ENCODE peak calls at places on chromosomes 16 and 17, in nine cellular contexts. L is H9, K is caudate nucleus, E is cardiac muscle cell, Q is astrocyte, X is dorsolateral prefrontal cortex, I is ovary, Y is tibial artery, S is sigmoid colon. G is an unnamed sample.

GRCh38 chr17:67187927-67188326 is 57.1 kb downstream of the HELZ start:
- DNase-seq in K (no peak), Q (no peak), Y (no peak), L (no peak), X (no peak), E (no peak), I (no peak), S (no peak), G (no peak)

GRCh38 chr16:81515281-81515680 is 70.7 kb downstream of the CMIP start:
- DNase-seq in Y (no peak), K (no peak), I (no peak), X (no peak), Q (no peak), S (no peak), L (no peak), E (no peak), G (no peak)

GRCh38 chr16:17070882-17071592 is 399.7 kb downstream of the XYLT1 start:
- DNase-seq in S (no peak), L (peak; percentile 45), I (peak; percentile 16), Q (peak; percentile 20), X (peak; percentile 53), E (no peak), K (peak; percentile 56), Y (peak; percentile 35), G (no peak)

GRCh38 chr16:31083556-31083955 is 5.2 kb downstream of the PRSS53 start:
- DNase-seq in S (no peak), I (no peak), Y (no peak), L (peak; percentile 31), Q (no peak), X (no peak), K (no peak), E (no peak), G (no peak)

GRCh38 chr16:54342966-54343365 is 56.4 kb upstream of the IRX3 start:
- DNase-seq in Q (no peak), K (no peak), X (no peak), L (no peak), S (peak; percentile 22), Y (no peak), E (no peak), I (no peak), G (no peak)

GRCh38 chr16:89921699-89922476 is 1.3 kb upstream of the TUBB3 start:
- DNase-seq in S (peak; percentile 93), L (peak; percentile 86), I (peak; percentile 65), K (no peak), X (peak; percentile 75), E (peak; percentile 96), Y (peak; percentile 78), Q (peak; percentile 91), G (no peak)

GRCh38 chr16:56191807-56192643 is 736 bp downstream of the GNAO1 start:
- DNase-seq in L (no peak), I (peak; percentile 24), E (no peak), K (no peak), X (no peak), S (no peak), Y (no peak), Q (no peak), G (peak; percentile 73)

GRCh38 chr17:1002412-1002753 is 5.5 kb downstream of the TIMM22 start:
- DNase-seq in L (no peak), E (no peak), X (no peak), S (no peak), I (peak; percentile 11), Y (no peak), K (no peak), Q (peak; percentile 27), G (no peak)

GRCh38 chr17:21689604-21690003 is 2.7 kb upstream of the KCNJ18 start:
- DNase-seq in Y (peak; percentile 74), S (peak; percentile 89), L (no peak), K (no peak), X (peak; percentile 67), Q (peak; percentile 75), I (peak; percentile 65), E (peak; percentile 78), G (no peak)

GRCh38 chr17:17710728-17711541 is 29.7 kb downstream of the RAI1 start:
- DNase-seq in L (peak; percentile 92), I (peak; percentile 49), Y (no peak), X (peak; percentile 84), K (peak; percentile 26), Q (peak; percentile 89), S (peak; percentile 83), E (peak; percentile 88), G (no peak)

GRCh38 chr16:74298104-74298503 is 1.5 kb downstream of the PSMD7 start:
- DNase-seq in L (no peak), K (no peak), S (no peak), X (no peak), I (no peak), Y (no peak), Q (no peak), E (no peak), G (no peak)

GRCh38 chr17:50288306-50288705 is 14.0 kb downstream of the TMEM92 start:
- DNase-seq in L (no peak), I (no peak), K (no peak), Y (no peak), Q (no peak), E (no peak), X (no peak), S (no peak), G (no peak)
- H3K27ac ChIP-seq in L (no peak overlapping the region), I (no peak overlapping the region), K (no peak overlapping the region), Y (peak overlapping the region; percentile 87), Q (no peak overlapping the region), E (no peak overlapping the region), X (no peak overlapping the region), S (peak overlapping the region; percentile 89), G (no peak overlapping the region)

GRCh38 chr16:14499110-14499509 is 130.9 kb downstream of the PARN start:
- DNase-seq in Q (no peak), K (no peak), X (no peak), Y (no peak), L (no peak), I (no peak), S (no peak), E (no peak), G (no peak)

GRCh38 chr16:14502932-14503741 is 126.9 kb downstream of the PARN start:
- DNase-seq in S (no peak), X (no peak), K (no peak), Y (no peak), I (no peak), Q (peak; percentile 88), L (no peak), E (peak; percentile 57), G (no peak)

GRCh38 chr16:14500791-14501190 is 129.3 kb downstream of the PARN start:
- DNase-seq in L (no peak), X (no peak), S (no peak), Y (no peak), E (no peak), I (no peak), K (no peak), Q (no peak), G (no peak)

GRCh38 chr16:14501331-14502255 is 128.5 kb downstream of the PARN start:
- DNase-seq in K (peak; percentile 60), I (peak; percentile 92), L (peak; percentile 80), Y (peak; percentile 90), Q (peak; percentile 97), E (peak; percentile 98), X (peak; percentile 90), S (peak; percentile 97), G (peak; percentile 60)

DNA sequence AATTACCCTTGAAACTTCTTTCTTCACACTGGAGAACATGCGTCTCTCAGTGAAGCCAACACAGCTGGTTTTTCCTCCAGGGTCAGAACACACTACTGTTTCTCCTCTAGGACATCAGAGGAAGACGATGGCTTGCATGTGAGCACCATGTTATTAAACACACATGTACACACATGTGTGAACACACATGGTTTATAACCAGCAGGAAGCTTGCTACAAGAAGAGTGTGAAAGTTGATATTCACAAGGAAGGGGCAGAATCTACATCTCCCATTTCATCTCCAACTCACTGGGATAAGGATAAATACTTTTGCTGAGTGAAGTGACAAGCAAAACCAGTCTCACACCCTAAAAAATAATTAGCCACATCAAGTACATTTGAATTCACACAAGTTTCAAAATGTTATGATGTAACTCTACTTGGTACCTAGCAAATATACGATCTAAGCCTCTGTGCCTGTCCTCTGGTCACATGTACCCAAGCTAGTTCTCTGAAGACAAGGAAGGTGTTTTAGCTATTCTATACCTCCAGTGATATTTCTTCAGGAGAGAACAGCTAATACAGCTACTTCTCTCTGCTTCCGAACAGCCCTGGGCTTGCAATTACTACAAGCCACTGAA is 127.7 kb downstream of the PARN start:
- DNase-seq in S (no peak), I (no peak), Y (no peak), Q (no peak), X (no peak), E (no peak), L (no peak), K (no peak), G (no peak)
- H3K27ac ChIP-seq in S (peak overlapping the region; percentile 79), I (no peak overlapping the region), Y (peak overlapping the region; percentile 77), Q (peak overlapping the region; percentile 75), X (peak overlapping the region; percentile 64), E (peak overlapping the region; percentile 10), L (no peak overlapping the region), K (no peak overlapping the region), G (peak overlapping the region; percentile 72)

GRCh38 chr16:50615891-50616290 is 65.2 kb downstream of the SNX20 start:
- DNase-seq in Q (peak; percentile 27), K (no peak), L (no peak), E (peak; percentile 92), S (no peak), Y (no peak), X (no peak), I (no peak), G (no peak)

GRCh38 chr16:50613281-50613991 is 65.2 kb downstream of the NKD1 start:
- DNase-seq in Q (no peak), I (peak; percentile 80), X (no peak), S (peak; percentile 75), L (no peak), K (no peak), Y (no peak), E (peak; percentile 93), G (no peak)

GRCh38 chr16:50616386-50616785 is 64.7 kb downstream of the SNX20 start:
- DNase-seq in X (no peak), I (no peak), S (peak; percentile 75), Q (no peak), L (no peak), E (peak; percentile 65), Y (no peak), K (no peak), G (no peak)

GRCh38 chr16:50616883-50617629 is 64.1 kb downstream of the SNX20 start:
- DNase-seq in I (no peak), K (no peak), E (no peak), Q (no peak), Y (no peak), L (no peak), X (no peak), S (peak; percentile 88), G (no peak)

GRCh38 chr16:50614956-50615727 is 66.0 kb downstream of the SNX20 start:
- DNase-seq in Y (no peak), L (no peak), X (no peak), Q (no peak), K (no peak), S (no peak), I (no peak), E (no peak), G (no peak)
- H3K27ac ChIP-seq in Y (peak overlapping the region; percentile 75), L (no peak overlapping the region), X (no peak overlapping the region), Q (no peak overlapping the region), K (no peak overlapping the region), S (peak overlapping the region; percentile 91), I (no peak overlapping the region), E (no peak overlapping the region), G (no peak overlapping the region)

DNA sequence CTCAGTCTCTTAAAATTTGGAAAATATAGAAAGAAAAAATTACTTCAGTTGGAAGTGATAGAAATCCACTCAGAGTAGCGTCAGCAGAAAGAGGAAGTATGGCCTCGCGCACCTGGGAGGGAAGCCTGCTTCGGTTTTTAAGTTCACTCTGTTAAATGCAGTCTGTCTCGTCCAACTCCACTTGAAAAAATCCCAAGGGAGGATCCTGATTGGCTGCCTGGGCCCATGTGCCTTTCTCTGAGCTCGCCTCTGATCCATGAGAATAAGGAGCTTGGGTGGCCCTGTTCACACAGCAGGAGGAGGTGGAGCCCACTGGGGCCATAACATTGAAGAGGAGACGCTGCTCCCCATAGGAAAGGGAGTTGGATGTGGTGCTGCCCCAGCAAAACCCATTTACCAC is 40.7 kb downstream of the DNAJA2 start:
- DNase-seq in X (peak; percentile 10), K (no peak), E (no peak), S (no peak), Q (no peak), Y (no peak), L (peak; percentile 79), I (no peak), G (no peak)
- H3K27ac ChIP-seq in X (no peak overlapping the region), K (no peak overlapping the region), E (no peak overlapping the region), S (no peak overlapping the region), Q (no peak overlapping the region), Y (no peak overlapping the region), L (no peak overlapping the region), I (no peak overlapping the region), G (no peak overlapping the region)

G was measured in substantia nigra.